ENCODE peak calls at places on chromosomes 5 and 9, in six cellular contexts. One of them, this sample, is unnamed.

GRCh38 chr5:9534881-9535517 is 10.9 kb downstream of the SEMA5A start:
- DNase-seq in osteoblast: no peak
- DNase-seq in heart right ventricle: peak
- DNase-seq in heart left ventricle: no peak
- DNase-seq in CD8-positive, alpha-beta T cell: no peak
- DNase-seq in right atrium auricular region: no peak
- DNase-seq in this sample: no peak

GRCh38 chr5:39498247-39498952 is 73.6 kb upstream of the DAB2 start:
- DNase-seq in osteoblast: no peak
- DNase-seq in heart right ventricle: no peak
- DNase-seq in heart left ventricle: no peak
- DNase-seq in CD8-positive, alpha-beta T cell: no peak
- DNase-seq in right atrium auricular region: no peak
- DNase-seq in this sample: peak

GRCh38 chr5:100517301-100517974 is 17.7 kb upstream of the FAM174A start:
- DNase-seq in osteoblast: no peak
- DNase-seq in heart right ventricle: no peak
- DNase-seq in heart left ventricle: no peak
- DNase-seq in CD8-positive, alpha-beta T cell: no peak
- DNase-seq in right atrium auricular region: no peak
- DNase-seq in this sample: no peak

GRCh38 chr5:101306391-101307137 is 403.5 kb upstream of the ST8SIA4 start:
- DNase-seq in osteoblast: no peak
- DNase-seq in heart right ventricle: no peak
- DNase-seq in heart left ventricle: no peak
- DNase-seq in CD8-positive, alpha-beta T cell: no peak
- DNase-seq in right atrium auricular region: no peak
- DNase-seq in this sample: no peak

GRCh38 chr5:111224561-111224989 is 391 bp downstream of the CAMK4 start:
- DNase-seq in osteoblast: no peak
- DNase-seq in heart right ventricle: no peak
- DNase-seq in heart left ventricle: no peak
- DNase-seq in CD8-positive, alpha-beta T cell: no peak
- DNase-seq in right atrium auricular region: no peak
- DNase-seq in this sample: no peak

GRCh38 chr9:129709471-129710460 is 43.1 kb downstream of the PTGES start:
- DNase-seq in osteoblast: peak
- DNase-seq in heart right ventricle: no peak
- DNase-seq in heart left ventricle: no peak
- DNase-seq in CD8-positive, alpha-beta T cell: no peak
- DNase-seq in right atrium auricular region: no peak
- DNase-seq in this sample: no peak

GRCh38 chr5:23316060-23316591 is 191.3 kb upstream of the PRDM9 start:
- DNase-seq in osteoblast: no peak
- DNase-seq in heart right ventricle: no peak
- DNase-seq in heart left ventricle: no peak
- DNase-seq in CD8-positive, alpha-beta T cell: no peak
- DNase-seq in right atrium auricular region: no peak
- DNase-seq in this sample: no peak

GRCh38 chr9:97866848-97867247 is 13.8 kb downstream of the FOXE1 start:
- DNase-seq in osteoblast: no peak
- DNase-seq in heart right ventricle: no peak
- DNase-seq in heart left ventricle: no peak
- DNase-seq in CD8-positive, alpha-beta T cell: no peak
- DNase-seq in right atrium auricular region: no peak
- DNase-seq in this sample: no peak

GRCh38 chr9:108156270-108156998 is 666.9 kb upstream of the KLF4 start:
- DNase-seq in osteoblast: peak
- DNase-seq in heart right ventricle: no peak
- DNase-seq in heart left ventricle: no peak
- DNase-seq in CD8-positive, alpha-beta T cell: no peak
- DNase-seq in right atrium auricular region: no peak
- DNase-seq in this sample: no peak

GRCh38 chr9:114405294-114406034 is 17.7 kb upstream of the AKNA start:
- DNase-seq in osteoblast: peak
- DNase-seq in heart right ventricle: peak
- DNase-seq in heart left ventricle: peak
- DNase-seq in CD8-positive, alpha-beta T cell: peak
- DNase-seq in right atrium auricular region: peak
- DNase-seq in this sample: peak

GRCh38 chr9:33246269-33246860 is 6.4 kb downstream of the SPINK4 start:
- DNase-seq in osteoblast: no peak
- DNase-seq in heart right ventricle: no peak
- DNase-seq in heart left ventricle: no peak
- DNase-seq in CD8-positive, alpha-beta T cell: no peak
- DNase-seq in right atrium auricular region: no peak
- DNase-seq in this sample: no peak

GRCh38 chr5:111472579-111472978 is 39.8 kb downstream of the STARD4 start:
- DNase-seq in osteoblast: no peak
- DNase-seq in heart right ventricle: no peak
- DNase-seq in heart left ventricle: no peak
- DNase-seq in CD8-positive, alpha-beta T cell: no peak
- DNase-seq in right atrium auricular region: no peak
- DNase-seq in this sample: no peak

GRCh38 chr9:21552244-21552825 is 70.2 kb upstream of the IFNE start:
- DNase-seq in osteoblast: no peak
- DNase-seq in heart right ventricle: no peak
- DNase-seq in heart left ventricle: no peak
- DNase-seq in CD8-positive, alpha-beta T cell: no peak
- DNase-seq in right atrium auricular region: no peak
- DNase-seq in this sample: no peak

GRCh38 chr5:37837101-37838032 is 2.5 kb downstream of the GDNF start:
- DNase-seq in osteoblast: peak
- DNase-seq in heart right ventricle: peak
- DNase-seq in heart left ventricle: peak
- DNase-seq in CD8-positive, alpha-beta T cell: peak
- DNase-seq in right atrium auricular region: peak
- DNase-seq in this sample: peak

GRCh38 chr5:79617539-79617938 is 5.3 kb downstream of the TENT2 start:
- DNase-seq in osteoblast: no peak
- DNase-seq in heart right ventricle: no peak
- DNase-seq in heart left ventricle: no peak
- DNase-seq in CD8-positive, alpha-beta T cell: no peak
- DNase-seq in right atrium auricular region: no peak
- DNase-seq in this sample: no peak

GRCh38 chr9:133339641-133340040 is 3.7 kb upstream of the SURF6 start:
- DNase-seq in osteoblast: no peak
- DNase-seq in heart right ventricle: no peak
- DNase-seq in heart left ventricle: no peak
- DNase-seq in CD8-positive, alpha-beta T cell: no peak
- DNase-seq in right atrium auricular region: no peak
- DNase-seq in this sample: no peak

GRCh38 chr5:78221964-78222451 is 72.5 kb downstream of the AP3B1 start:
- DNase-seq in osteoblast: no peak
- DNase-seq in heart right ventricle: no peak
- DNase-seq in heart left ventricle: no peak
- DNase-seq in CD8-positive, alpha-beta T cell: no peak
- DNase-seq in right atrium auricular region: no peak
- DNase-seq in this sample: peak

GRCh38 chr9:88746744-88747398 is 211.9 kb downstream of the NXNL2 start:
- DNase-seq in osteoblast: no peak
- DNase-seq in heart right ventricle: no peak
- DNase-seq in heart left ventricle: no peak
- DNase-seq in CD8-positive, alpha-beta T cell: no peak
- DNase-seq in right atrium auricular region: no peak
- DNase-seq in this sample: peak

GRCh38 chr5:2920312-2920711 is 168.8 kb upstream of the IRX2 start:
- DNase-seq in osteoblast: no peak
- DNase-seq in heart right ventricle: no peak
- DNase-seq in heart left ventricle: no peak
- DNase-seq in CD8-positive, alpha-beta T cell: no peak
- DNase-seq in right atrium auricular region: no peak
- DNase-seq in this sample: no peak

GRCh38 chr5:150758534-150759333 is at the start of gene DCTN4:
- DNase-seq in osteoblast: peak
- DNase-seq in heart right ventricle: peak
- DNase-seq in heart left ventricle: peak
- DNase-seq in CD8-positive, alpha-beta T cell: peak
- DNase-seq in right atrium auricular region: peak
- DNase-seq in this sample: peak

GRCh38 chr5:173075970-173076369 is 19.8 kb downstream of the CREBRF start:
- DNase-seq in osteoblast: no peak
- DNase-seq in heart right ventricle: no peak
- DNase-seq in heart left ventricle: no peak
- DNase-seq in CD8-positive, alpha-beta T cell: no peak
- DNase-seq in right atrium auricular region: no peak
- DNase-seq in this sample: no peak
- TF ChIP-seq CTCF in osteoblast: no peak
- TF ChIP-seq CTCF in heart right ventricle: no peak
- TF ChIP-seq CTCF in heart left ventricle: no peak
- TF ChIP-seq CTCF in CD8-positive, alpha-beta T cell: no peak
- TF ChIP-seq CTCF in right atrium auricular region: no peak
- TF ChIP-seq CTCF in this sample: no peak

GRCh38 chr9:127640908-127641545 is 28.9 kb downstream of the STXBP1 start:
- DNase-seq in osteoblast: no peak
- DNase-seq in heart right ventricle: no peak
- DNase-seq in heart left ventricle: no peak
- DNase-seq in CD8-positive, alpha-beta T cell: no peak
- DNase-seq in right atrium auricular region: no peak
- DNase-seq in this sample: no peak

GRCh38 chr9:127642047-127642740 is 30.1 kb downstream of the STXBP1 start:
- DNase-seq in osteoblast: no peak
- DNase-seq in heart right ventricle: no peak
- DNase-seq in heart left ventricle: no peak
- DNase-seq in CD8-positive, alpha-beta T cell: no peak
- DNase-seq in right atrium auricular region: no peak
- DNase-seq in this sample: no peak

GRCh38 chr9:127647451-127647850 is 35.4 kb downstream of the STXBP1 start:
- DNase-seq in osteoblast: no peak
- DNase-seq in heart right ventricle: no peak
- DNase-seq in heart left ventricle: no peak
- DNase-seq in CD8-positive, alpha-beta T cell: no peak
- DNase-seq in right atrium auricular region: no peak
- DNase-seq in this sample: no peak

GRCh38 chr9:127644428-127644827 is 32.4 kb downstream of the STXBP1 start:
- DNase-seq in osteoblast: no peak
- DNase-seq in heart right ventricle: no peak
- DNase-seq in heart left ventricle: no peak
- DNase-seq in CD8-positive, alpha-beta T cell: no peak
- DNase-seq in right atrium auricular region: no peak
- DNase-seq in this sample: no peak

DNA sequence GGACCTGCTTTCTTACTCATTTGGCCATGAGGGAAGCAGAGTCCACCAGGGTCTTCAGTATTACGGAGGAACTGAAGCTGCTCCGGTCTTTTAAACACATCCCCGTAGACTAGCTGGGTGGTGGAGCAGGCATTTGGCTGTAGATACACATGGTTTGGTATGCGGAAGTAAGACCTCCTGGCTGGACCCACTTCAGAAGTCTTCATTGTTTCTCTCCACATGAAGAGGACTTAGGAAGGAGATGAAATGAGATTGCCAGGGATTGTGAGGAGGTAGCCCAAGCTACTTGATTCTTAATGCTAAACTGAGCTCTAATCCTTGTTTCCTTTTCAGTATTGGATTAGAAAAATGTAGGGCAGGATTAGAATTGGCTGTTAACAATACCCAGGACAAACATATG is 32.9 kb downstream of the STXBP1 start:
- DNase-seq in osteoblast: no peak
- DNase-seq in heart right ventricle: no peak
- DNase-seq in heart left ventricle: no peak
- DNase-seq in CD8-positive, alpha-beta T cell: no peak
- DNase-seq in right atrium auricular region: no peak
- DNase-seq in this sample: no peak
- H3K27ac ChIP-seq in osteoblast: no peak
- H3K27ac ChIP-seq in heart right ventricle: no peak
- H3K27ac ChIP-seq in heart left ventricle: no peak
- H3K27ac ChIP-seq in CD8-positive, alpha-beta T cell: no peak
- H3K27ac ChIP-seq in right atrium auricular region: no peak
- H3K27ac ChIP-seq in this sample: no peak

GRCh38 chr5:80976985-80977384 is 16.8 kb downstream of the RASGRF2 start:
- DNase-seq in osteoblast: no peak
- DNase-seq in heart right ventricle: no peak
- DNase-seq in heart left ventricle: peak
- DNase-seq in CD8-positive, alpha-beta T cell: no peak
- DNase-seq in right atrium auricular region: no peak
- DNase-seq in this sample: no peak
- H3K4me3 ChIP-seq in osteoblast: no peak
- H3K4me3 ChIP-seq in heart right ventricle: no peak
- H3K4me3 ChIP-seq in heart left ventricle: no peak
- H3K4me3 ChIP-seq in CD8-positive, alpha-beta T cell: no peak
- H3K4me3 ChIP-seq in right atrium auricular region: no peak
- H3K4me3 ChIP-seq in this sample: no peak

GRCh38 chr9:14438232-14438966 is 124.5 kb upstream of the NFIB start:
- DNase-seq in osteoblast: no peak
- DNase-seq in heart right ventricle: no peak
- DNase-seq in heart left ventricle: no peak
- DNase-seq in CD8-positive, alpha-beta T cell: no peak
- DNase-seq in right atrium auricular region: no peak
- DNase-seq in this sample: no peak

GRCh38 chr9:14440062-14440461 is 126.1 kb upstream of the NFIB start:
- DNase-seq in osteoblast: no peak
- DNase-seq in heart right ventricle: no peak
- DNase-seq in heart left ventricle: no peak
- DNase-seq in CD8-positive, alpha-beta T cell: no peak
- DNase-seq in right atrium auricular region: no peak
- DNase-seq in this sample: no peak

GRCh38 chr9:14445946-14446345 is 132.0 kb upstream of the NFIB start:
- DNase-seq in osteoblast: no peak
- DNase-seq in heart right ventricle: no peak
- DNase-seq in heart left ventricle: no peak
- DNase-seq in CD8-positive, alpha-beta T cell: no peak
- DNase-seq in right atrium auricular region: no peak
- DNase-seq in this sample: no peak

GRCh38 chr9:14439555-14439954 is 125.6 kb upstream of the NFIB start:
- DNase-seq in osteoblast: no peak
- DNase-seq in heart right ventricle: no peak
- DNase-seq in heart left ventricle: no peak
- DNase-seq in CD8-positive, alpha-beta T cell: no peak
- DNase-seq in right atrium auricular region: no peak
- DNase-seq in this sample: no peak

GRCh38 chr9:14441976-14442651 is 128.2 kb upstream of the NFIB start:
- DNase-seq in osteoblast: no peak
- DNase-seq in heart right ventricle: no peak
- DNase-seq in heart left ventricle: no peak
- DNase-seq in CD8-positive, alpha-beta T cell: no peak
- DNase-seq in right atrium auricular region: no peak
- DNase-seq in this sample: no peak
- TF ChIP-seq CTCF in osteoblast: peak
- TF ChIP-seq CTCF in heart right ventricle: no peak
- TF ChIP-seq CTCF in heart left ventricle: no peak
- TF ChIP-seq CTCF in CD8-positive, alpha-beta T cell: no peak
- TF ChIP-seq CTCF in right atrium auricular region: no peak
- TF ChIP-seq CTCF in this sample: peak

DNA sequence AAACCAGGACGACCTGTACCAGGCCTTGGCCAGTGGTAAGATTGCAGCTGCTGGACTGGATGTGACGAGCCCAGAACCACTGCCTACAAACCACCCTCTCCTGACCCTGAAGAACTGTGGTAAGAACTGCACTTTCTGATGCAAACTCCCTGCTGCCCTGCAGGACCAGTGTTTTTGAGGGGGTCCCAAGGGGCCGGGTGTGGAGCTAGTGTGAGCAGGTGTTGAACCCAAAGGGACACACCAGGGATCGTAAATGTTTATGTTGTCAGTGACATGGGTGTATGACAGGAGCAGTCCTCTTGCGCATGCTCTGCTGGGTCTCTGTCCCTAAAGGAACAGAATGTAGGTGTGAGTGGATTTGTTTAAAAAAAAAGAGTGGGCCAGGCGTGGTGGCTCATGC is 9.5 kb downstream of the GRHPR start:
- DNase-seq in osteoblast: no peak
- DNase-seq in heart right ventricle: no peak
- DNase-seq in heart left ventricle: no peak
- DNase-seq in CD8-positive, alpha-beta T cell: no peak
- DNase-seq in right atrium auricular region: no peak
- DNase-seq in this sample: no peak
- H3K27ac ChIP-seq in osteoblast: no peak
- H3K27ac ChIP-seq in heart right ventricle: no peak
- H3K27ac ChIP-seq in heart left ventricle: no peak
- H3K27ac ChIP-seq in CD8-positive, alpha-beta T cell: no peak
- H3K27ac ChIP-seq in right atrium auricular region: no peak
- H3K27ac ChIP-seq in this sample: no peak